ENCODE peak calls at places on chromosomes 1 and 21, in seven cellular contexts. One of them, this sample, is unnamed. For H3K9me3 and H3K4me1, the result is how much of the 10 kb centered on the place peaks cover.

GRCh38 chr1:41322101-41322661 is 39.1 kb upstream of the FOXO6 start:
- DNase-seq in H9: no peak
- DNase-seq in left lung: no peak
- DNase-seq in stomach: no peak
- DNase-seq in IMR-90: no peak
- DNase-seq in breast epithelium: no peak
- DNase-seq in A673: no peak
- DNase-seq in this sample: no peak

GRCh38 chr1:157319567-157319966 is 181.4 kb upstream of the ETV3 start:
- DNase-seq in H9: no peak
- DNase-seq in left lung: no peak
- DNase-seq in stomach: no peak
- DNase-seq in IMR-90: no peak
- DNase-seq in breast epithelium: no peak
- DNase-seq in A673: no peak
- DNase-seq in this sample: no peak

GRCh38 chr1:85259118-85259865 is at the start of gene C1orf52:
- DNase-seq in H9: peak
- DNase-seq in left lung: peak
- DNase-seq in stomach: peak
- DNase-seq in IMR-90: peak
- DNase-seq in breast epithelium: peak
- DNase-seq in A673: peak
- DNase-seq in this sample: peak

GRCh38 chr1:234848972-234849641 is 239.1 kb upstream of the IRF2BP2 start:
- DNase-seq in H9: no peak
- DNase-seq in left lung: no peak
- DNase-seq in stomach: no peak
- DNase-seq in IMR-90: peak
- DNase-seq in breast epithelium: no peak
- DNase-seq in A673: no peak
- DNase-seq in this sample: no peak

GRCh38 chr1:94339229-94339927 is 78.8 kb upstream of the ABCD3 start:
- DNase-seq in H9: no peak
- DNase-seq in left lung: no peak
- DNase-seq in stomach: no peak
- DNase-seq in IMR-90: no peak
- DNase-seq in breast epithelium: no peak
- DNase-seq in A673: no peak
- DNase-seq in this sample: no peak

GRCh38 chr21:33761104-33762036 is 119.1 kb downstream of the ITSN1 start:
- DNase-seq in H9: no peak
- DNase-seq in left lung: no peak
- DNase-seq in stomach: no peak
- DNase-seq in IMR-90: peak
- DNase-seq in breast epithelium: no peak
- DNase-seq in A673: peak
- DNase-seq in this sample: no peak

GRCh38 chr1:206451146-206451545 is 19.1 kb upstream of the IKBKE start:
- DNase-seq in H9: no peak
- DNase-seq in left lung: no peak
- DNase-seq in stomach: no peak
- DNase-seq in IMR-90: no peak
- DNase-seq in breast epithelium: no peak
- DNase-seq in A673: no peak
- DNase-seq in this sample: no peak

GRCh38 chr1:44405804-44406743 is 1.0 kb downstream of the RNF220 start:
- DNase-seq in H9: peak
- DNase-seq in left lung: peak
- DNase-seq in stomach: no peak
- DNase-seq in IMR-90: no peak
- DNase-seq in breast epithelium: no peak
- DNase-seq in A673: peak
- DNase-seq in this sample: peak

GRCh38 chr1:30511106-30511505 is 212.3 kb downstream of the MATN1 start:
- DNase-seq in H9: peak
- DNase-seq in left lung: no peak
- DNase-seq in stomach: no peak
- DNase-seq in IMR-90: no peak
- DNase-seq in breast epithelium: no peak
- DNase-seq in A673: no peak
- DNase-seq in this sample: no peak

GRCh38 chr1:37465596-37466517 is 8.5 kb upstream of the ZC3H12A start:
- DNase-seq in H9: no peak
- DNase-seq in left lung: no peak
- DNase-seq in stomach: no peak
- DNase-seq in IMR-90: peak
- DNase-seq in breast epithelium: no peak
- DNase-seq in A673: no peak
- DNase-seq in this sample: no peak

GRCh38 chr1:179178965-179179364 is 50.5 kb downstream of the ABL2 start:
- DNase-seq in H9: no peak
- DNase-seq in left lung: no peak
- DNase-seq in stomach: no peak
- DNase-seq in IMR-90: peak
- DNase-seq in breast epithelium: no peak
- DNase-seq in A673: peak
- DNase-seq in this sample: no peak

GRCh38 chr1:67683736-67684525 is 1.1 kb upstream of the GADD45A start:
- DNase-seq in H9: no peak
- DNase-seq in left lung: no peak
- DNase-seq in stomach: no peak
- DNase-seq in IMR-90: peak
- DNase-seq in breast epithelium: no peak
- DNase-seq in A673: peak
- DNase-seq in this sample: peak

GRCh38 chr1:204980870-204981405 is 62.1 kb upstream of the CNTN2 start:
- DNase-seq in H9: no peak
- DNase-seq in left lung: no peak
- DNase-seq in stomach: no peak
- DNase-seq in IMR-90: no peak
- DNase-seq in breast epithelium: no peak
- DNase-seq in A673: no peak
- DNase-seq in this sample: no peak

GRCh38 chr1:30081379-30082102 is 641.8 kb downstream of the MATN1 start:
- DNase-seq in H9: peak
- DNase-seq in left lung: no peak
- DNase-seq in stomach: no peak
- DNase-seq in IMR-90: no peak
- DNase-seq in breast epithelium: no peak
- DNase-seq in A673: no peak
- DNase-seq in this sample: no peak

GRCh38 chr1:169676001-169676400 is 35.4 kb downstream of the SELL start:
- DNase-seq in H9: no peak
- DNase-seq in left lung: no peak
- DNase-seq in stomach: peak
- DNase-seq in IMR-90: peak
- DNase-seq in breast epithelium: no peak
- DNase-seq in A673: no peak
- DNase-seq in this sample: no peak

GRCh38 chr1:186882372-186883134 is 53.8 kb downstream of the PLA2G4A start:
- DNase-seq in H9: no peak
- DNase-seq in left lung: no peak
- DNase-seq in stomach: no peak
- DNase-seq in IMR-90: no peak
- DNase-seq in breast epithelium: no peak
- DNase-seq in A673: no peak
- DNase-seq in this sample: no peak

GRCh38 chr1:210730023-210730422 is 401.3 kb downstream of the HHAT start:
- DNase-seq in H9: no peak
- DNase-seq in left lung: no peak
- DNase-seq in stomach: no peak
- DNase-seq in IMR-90: no peak
- DNase-seq in breast epithelium: no peak
- DNase-seq in A673: no peak
- DNase-seq in this sample: no peak

GRCh38 chr1:183238071-183238470 is 52.0 kb downstream of the LAMC2 start:
- DNase-seq in H9: no peak
- DNase-seq in left lung: no peak
- DNase-seq in stomach: no peak
- DNase-seq in IMR-90: peak
- DNase-seq in breast epithelium: no peak
- DNase-seq in A673: no peak
- DNase-seq in this sample: no peak

GRCh38 chr1:231626535-231626950 is at the start of gene DISC1:
- DNase-seq in H9: peak
- DNase-seq in left lung: peak
- DNase-seq in stomach: peak
- DNase-seq in IMR-90: peak
- DNase-seq in breast epithelium: peak
- DNase-seq in A673: peak
- DNase-seq in this sample: peak

GRCh38 chr1:183198463-183198862 is 12.4 kb downstream of the LAMC2 start:
- DNase-seq in H9: no peak
- DNase-seq in left lung: no peak
- DNase-seq in stomach: no peak
- DNase-seq in IMR-90: peak
- DNase-seq in breast epithelium: no peak
- DNase-seq in A673: no peak
- DNase-seq in this sample: peak

DNA sequence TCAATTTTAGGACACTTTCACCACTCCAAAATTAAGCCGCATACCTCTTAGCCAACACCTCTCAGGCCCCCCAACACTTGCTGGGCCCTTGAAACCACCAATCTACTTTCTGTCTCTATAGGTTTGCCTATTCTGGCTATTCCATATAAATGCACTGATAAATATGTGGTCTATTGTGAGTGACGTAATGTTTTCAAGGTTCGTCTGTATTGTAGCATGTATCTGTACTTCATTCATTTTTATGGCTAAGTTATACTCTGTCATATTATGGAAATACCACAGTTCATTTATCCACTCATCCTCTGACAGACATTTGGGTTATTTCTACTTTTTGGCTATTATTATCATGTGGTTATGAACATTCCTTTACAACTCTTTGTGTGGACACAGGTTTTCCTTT is 359.9 kb upstream of the ST6GALNAC5 start:
- DNase-seq in H9: no peak
- DNase-seq in left lung: no peak
- DNase-seq in stomach: no peak
- DNase-seq in IMR-90: no peak
- DNase-seq in breast epithelium: no peak
- DNase-seq in A673: no peak
- DNase-seq in this sample: no peak
- H3K9me3 ChIP-seq in H9: under half
- H3K9me3 ChIP-seq in left lung: under half
- H3K9me3 ChIP-seq in stomach: under half
- H3K9me3 ChIP-seq in IMR-90: under half
- H3K9me3 ChIP-seq in breast epithelium: under half
- H3K9me3 ChIP-seq in A673: under half
- H3K9me3 ChIP-seq in this sample: under half

GRCh38 chr1:42955311-42956063 is 3.2 kb downstream of the SLC2A1 start:
- DNase-seq in H9: no peak
- DNase-seq in left lung: peak
- DNase-seq in stomach: no peak
- DNase-seq in IMR-90: no peak
- DNase-seq in breast epithelium: no peak
- DNase-seq in A673: no peak
- DNase-seq in this sample: no peak

GRCh38 chr1:42958488-42959317 is at the start of gene SLC2A1:
- DNase-seq in H9: peak
- DNase-seq in left lung: peak
- DNase-seq in stomach: peak
- DNase-seq in IMR-90: peak
- DNase-seq in breast epithelium: peak
- DNase-seq in A673: peak
- DNase-seq in this sample: peak

GRCh38 chr1:42957880-42958487 is 684 bp downstream of the SLC2A1 start:
- DNase-seq in H9: no peak
- DNase-seq in left lung: peak
- DNase-seq in stomach: peak
- DNase-seq in IMR-90: peak
- DNase-seq in breast epithelium: peak
- DNase-seq in A673: peak
- DNase-seq in this sample: peak

GRCh38 chr1:42957229-42957879 is 1.3 kb downstream of the SLC2A1 start:
- DNase-seq in H9: no peak
- DNase-seq in left lung: no peak
- DNase-seq in stomach: no peak
- DNase-seq in IMR-90: no peak
- DNase-seq in breast epithelium: no peak
- DNase-seq in A673: no peak
- DNase-seq in this sample: no peak

GRCh38 chr1:42956739-42957138 is 1.9 kb downstream of the SLC2A1 start:
- DNase-seq in H9: no peak
- DNase-seq in left lung: no peak
- DNase-seq in stomach: no peak
- DNase-seq in IMR-90: no peak
- DNase-seq in breast epithelium: no peak
- DNase-seq in A673: no peak
- DNase-seq in this sample: no peak
- H3K4me1 ChIP-seq in H9: under half
- H3K4me1 ChIP-seq in left lung: under half
- H3K4me1 ChIP-seq in stomach: under half
- H3K4me1 ChIP-seq in IMR-90: under half
- H3K4me1 ChIP-seq in breast epithelium: under half
- H3K4me1 ChIP-seq in A673: under half
- H3K4me1 ChIP-seq in this sample: under half

GRCh38 chr1:244576259-244576892 is 76.5 kb upstream of the DESI2 start:
- DNase-seq in H9: no peak
- DNase-seq in left lung: no peak
- DNase-seq in stomach: no peak
- DNase-seq in IMR-90: no peak
- DNase-seq in breast epithelium: no peak
- DNase-seq in A673: no peak
- DNase-seq in this sample: no peak

GRCh38 chr1:244573768-244574167 is 79.2 kb upstream of the DESI2 start:
- DNase-seq in H9: no peak
- DNase-seq in left lung: no peak
- DNase-seq in stomach: no peak
- DNase-seq in IMR-90: no peak
- DNase-seq in breast epithelium: no peak
- DNase-seq in A673: no peak
- DNase-seq in this sample: no peak
- H3K9me3 ChIP-seq in H9: under half
- H3K9me3 ChIP-seq in left lung: half or more
- H3K9me3 ChIP-seq in stomach: half or more
- H3K9me3 ChIP-seq in IMR-90: under half
- H3K9me3 ChIP-seq in breast epithelium: half or more
- H3K9me3 ChIP-seq in A673: under half
- H3K9me3 ChIP-seq in this sample: under half

DNA sequence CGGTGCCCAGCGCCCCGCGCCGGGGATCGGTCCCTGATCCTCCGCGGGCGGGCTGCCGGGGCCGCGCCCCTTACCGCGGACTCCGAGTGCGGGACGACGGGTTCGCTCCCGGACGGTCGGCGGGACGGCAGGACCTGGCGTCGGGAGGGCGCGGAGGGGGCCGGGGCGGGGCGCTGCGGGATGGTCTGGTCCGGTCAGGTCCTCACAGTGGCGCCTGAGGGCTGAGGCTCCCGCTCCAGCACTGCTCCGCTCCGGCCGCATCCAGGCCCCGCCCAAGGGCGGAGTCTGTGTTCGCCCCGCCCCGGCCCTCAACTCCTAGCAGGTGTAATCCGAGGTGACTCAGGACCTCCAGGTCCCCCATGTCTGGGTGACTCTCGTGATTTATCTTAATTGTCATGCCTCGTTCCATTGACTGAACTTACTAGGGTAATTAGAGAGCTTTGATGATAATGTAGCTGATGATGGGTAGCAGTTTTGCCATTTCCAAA is at the start of gene RAB3B:
- DNase-seq in H9: peak
- DNase-seq in left lung: peak
- DNase-seq in stomach: peak
- DNase-seq in IMR-90: peak
- DNase-seq in breast epithelium: peak
- DNase-seq in A673: peak
- DNase-seq in this sample: peak
- H3K4me1 ChIP-seq in H9: under half
- H3K4me1 ChIP-seq in left lung: under half
- H3K4me1 ChIP-seq in stomach: under half
- H3K4me1 ChIP-seq in IMR-90: under half
- H3K4me1 ChIP-seq in breast epithelium: under half
- H3K4me1 ChIP-seq in A673: under half
- H3K4me1 ChIP-seq in this sample: under half

This sample was measured in right cardiac atrium.